ENCODE peak calls at places on chromosomes 7 and 10, in six cellular contexts. One of them, this sample, is unnamed.

GRCh38 chr7:631291-631711 is 95.2 kb upstream of the DNAAF5 start:
- DNase-seq in LoVo: no peak
- DNase-seq in Daoy: no peak
- DNase-seq in left cardiac atrium: peak
- DNase-seq in CD4-positive, CD25-positive, alpha-beta regulatory T cell: no peak
- DNase-seq in CD4-positive, alpha-beta T cell: no peak
- DNase-seq in this sample: no peak

GRCh38 chr10:114499630-114500190 is 95.4 kb upstream of the AFAP1L2 start:
- DNase-seq in CD4-positive, alpha-beta T cell: peak
- DNase-seq in CD4-positive, CD25-positive, alpha-beta regulatory T cell: no peak
- DNase-seq in LoVo: peak
- DNase-seq in left cardiac atrium: no peak
- DNase-seq in Daoy: no peak
- DNase-seq in this sample: no peak

GRCh38 chr7:4931932-4932331 is 27.1 kb downstream of the MMD2 start:
- DNase-seq in left cardiac atrium: no peak
- DNase-seq in Daoy: peak
- DNase-seq in LoVo: no peak
- DNase-seq in CD4-positive, CD25-positive, alpha-beta regulatory T cell: no peak
- DNase-seq in CD4-positive, alpha-beta T cell: no peak
- DNase-seq in this sample: peak

GRCh38 chr10:31087855-31088254 is 56.2 kb upstream of the ZNF438 start:
- DNase-seq in CD4-positive, alpha-beta T cell: no peak
- DNase-seq in LoVo: no peak
- DNase-seq in Daoy: no peak
- DNase-seq in CD4-positive, CD25-positive, alpha-beta regulatory T cell: no peak
- DNase-seq in left cardiac atrium: no peak
- DNase-seq in this sample: no peak

GRCh38 chr7:92778972-92779371 is 57.4 kb downstream of the CDK6 start:
- DNase-seq in left cardiac atrium: peak
- DNase-seq in LoVo: no peak
- DNase-seq in CD4-positive, CD25-positive, alpha-beta regulatory T cell: no peak
- DNase-seq in Daoy: peak
- DNase-seq in CD4-positive, alpha-beta T cell: no peak
- DNase-seq in this sample: peak

GRCh38 chr7:54109501-54109900 is 432.7 kb upstream of the VSTM2A start:
- DNase-seq in left cardiac atrium: no peak
- DNase-seq in CD4-positive, CD25-positive, alpha-beta regulatory T cell: no peak
- DNase-seq in Daoy: no peak
- DNase-seq in CD4-positive, alpha-beta T cell: no peak
- DNase-seq in LoVo: no peak
- DNase-seq in this sample: no peak

GRCh38 chr10:14774214-14774580 is 500 bp downstream of the FAM107B start:
- DNase-seq in CD4-positive, CD25-positive, alpha-beta regulatory T cell: no peak
- DNase-seq in left cardiac atrium: no peak
- DNase-seq in CD4-positive, alpha-beta T cell: no peak
- DNase-seq in Daoy: no peak
- DNase-seq in LoVo: no peak
- DNase-seq in this sample: no peak

GRCh38 chr10:48525956-48526355 is 78.9 kb downstream of the ARHGAP22 start:
- DNase-seq in left cardiac atrium: no peak
- DNase-seq in Daoy: no peak
- DNase-seq in CD4-positive, CD25-positive, alpha-beta regulatory T cell: no peak
- DNase-seq in LoVo: no peak
- DNase-seq in CD4-positive, alpha-beta T cell: no peak
- DNase-seq in this sample: no peak

GRCh38 chr7:148962515-148962822 is 65.8 kb downstream of the PDIA4 start:
- DNase-seq in CD4-positive, CD25-positive, alpha-beta regulatory T cell: no peak
- DNase-seq in LoVo: no peak
- DNase-seq in left cardiac atrium: no peak
- DNase-seq in Daoy: no peak
- DNase-seq in CD4-positive, alpha-beta T cell: no peak
- DNase-seq in this sample: no peak

GRCh38 chr10:29647483-29647882 is 12.7 kb upstream of the SVIL start:
- DNase-seq in Daoy: no peak
- DNase-seq in LoVo: no peak
- DNase-seq in left cardiac atrium: no peak
- DNase-seq in CD4-positive, alpha-beta T cell: no peak
- DNase-seq in CD4-positive, CD25-positive, alpha-beta regulatory T cell: no peak
- DNase-seq in this sample: no peak

GRCh38 chr7:6306471-6306870 is 34.0 kb upstream of the CYTH3 start:
- DNase-seq in CD4-positive, alpha-beta T cell: no peak
- DNase-seq in LoVo: peak
- DNase-seq in left cardiac atrium: no peak
- DNase-seq in Daoy: peak
- DNase-seq in CD4-positive, CD25-positive, alpha-beta regulatory T cell: no peak
- DNase-seq in this sample: no peak

GRCh38 chr7:130683026-130683425 is 3.3 kb downstream of the TSGA13 start:
- DNase-seq in left cardiac atrium: no peak
- DNase-seq in LoVo: no peak
- DNase-seq in CD4-positive, alpha-beta T cell: no peak
- DNase-seq in CD4-positive, CD25-positive, alpha-beta regulatory T cell: no peak
- DNase-seq in Daoy: no peak
- DNase-seq in this sample: no peak

GRCh38 chr7:93185303-93186027 is 37.3 kb upstream of the SAMD9L start:
- DNase-seq in CD4-positive, CD25-positive, alpha-beta regulatory T cell: no peak
- DNase-seq in LoVo: no peak
- DNase-seq in CD4-positive, alpha-beta T cell: no peak
- DNase-seq in left cardiac atrium: no peak
- DNase-seq in Daoy: peak
- DNase-seq in this sample: no peak

GRCh38 chr7:96118449-96119001 is 203.4 kb downstream of the SLC25A13 start:
- DNase-seq in LoVo: no peak
- DNase-seq in CD4-positive, CD25-positive, alpha-beta regulatory T cell: no peak
- DNase-seq in Daoy: no peak
- DNase-seq in left cardiac atrium: no peak
- DNase-seq in CD4-positive, alpha-beta T cell: no peak
- DNase-seq in this sample: no peak

GRCh38 chr10:119726291-119727261 is 726 bp downstream of the INPP5F start:
- DNase-seq in CD4-positive, alpha-beta T cell: no peak
- DNase-seq in left cardiac atrium: no peak
- DNase-seq in LoVo: no peak
- DNase-seq in CD4-positive, CD25-positive, alpha-beta regulatory T cell: no peak
- DNase-seq in Daoy: no peak
- DNase-seq in this sample: peak

This sample was measured in body of pancreas.